ENCODE peak calls at places on chromosomes 1 and 21, in ten cellular contexts. One of them, this sample, is unnamed.

GRCh38 chr1:91732291-91732953 is 153.5 kb downstream of the TGFBR3 start:
- DNase-seq in GDM1: no peak
- DNase-seq in astrocyte of the spinal cord: peak
- DNase-seq in HS-27A: no peak
- DNase-seq in stimulated activated CD4-positive, alpha-beta T cell treated with anti-CD3 and anti-CD28 coated beads, TNF-alpha, amount 100 ng/mL, for 1 hour: no peak
- DNase-seq in CD4-positive, alpha-beta memory T cell: no peak
- DNase-seq in naive thymus-derived CD4-positive, alpha-beta T cell: no peak
- DNase-seq in amniotic epithelial cell: peak
- DNase-seq in nephron progenitor cell: peak
- DNase-seq in NCI-H1092 treated with DMSO at 0.1 percent for 48 hours: no peak
- DNase-seq in this sample: peak

GRCh38 chr1:8075511-8076051 is 49.5 kb upstream of the ERRFI1 start:
- DNase-seq in GDM1: no peak
- DNase-seq in astrocyte of the spinal cord: no peak
- DNase-seq in HS-27A: no peak
- DNase-seq in stimulated activated CD4-positive, alpha-beta T cell treated with anti-CD3 and anti-CD28 coated beads, TNF-alpha, amount 100 ng/mL, for 1 hour: no peak
- DNase-seq in CD4-positive, alpha-beta memory T cell: no peak
- DNase-seq in naive thymus-derived CD4-positive, alpha-beta T cell: no peak
- DNase-seq in amniotic epithelial cell: peak
- DNase-seq in nephron progenitor cell: no peak
- DNase-seq in NCI-H1092 treated with DMSO at 0.1 percent for 48 hours: no peak
- DNase-seq in this sample: peak

GRCh38 chr1:117365350-117366280 is 1.6 kb upstream of the MAN1A2 start:
- DNase-seq in GDM1: no peak
- DNase-seq in astrocyte of the spinal cord: no peak
- DNase-seq in HS-27A: no peak
- DNase-seq in stimulated activated CD4-positive, alpha-beta T cell treated with anti-CD3 and anti-CD28 coated beads, TNF-alpha, amount 100 ng/mL, for 1 hour: no peak
- DNase-seq in CD4-positive, alpha-beta memory T cell: no peak
- DNase-seq in naive thymus-derived CD4-positive, alpha-beta T cell: no peak
- DNase-seq in amniotic epithelial cell: no peak
- DNase-seq in nephron progenitor cell: no peak
- DNase-seq in NCI-H1092 treated with DMSO at 0.1 percent for 48 hours: peak
- DNase-seq in this sample: peak

GRCh38 chr1:230572121-230573083 is 69.9 kb upstream of the COG2 start:
- DNase-seq in GDM1: no peak
- DNase-seq in astrocyte of the spinal cord: no peak
- DNase-seq in HS-27A: no peak
- DNase-seq in stimulated activated CD4-positive, alpha-beta T cell treated with anti-CD3 and anti-CD28 coated beads, TNF-alpha, amount 100 ng/mL, for 1 hour: no peak
- DNase-seq in CD4-positive, alpha-beta memory T cell: no peak
- DNase-seq in naive thymus-derived CD4-positive, alpha-beta T cell: no peak
- DNase-seq in amniotic epithelial cell: peak
- DNase-seq in nephron progenitor cell: peak
- DNase-seq in NCI-H1092 treated with DMSO at 0.1 percent for 48 hours: no peak
- DNase-seq in this sample: peak

GRCh38 chr21:42281196-42281680 is 34.0 kb downstream of the TFF3 start:
- DNase-seq in GDM1: no peak
- DNase-seq in astrocyte of the spinal cord: no peak
- DNase-seq in HS-27A: no peak
- DNase-seq in stimulated activated CD4-positive, alpha-beta T cell treated with anti-CD3 and anti-CD28 coated beads, TNF-alpha, amount 100 ng/mL, for 1 hour: no peak
- DNase-seq in CD4-positive, alpha-beta memory T cell: no peak
- DNase-seq in naive thymus-derived CD4-positive, alpha-beta T cell: no peak
- DNase-seq in amniotic epithelial cell: no peak
- DNase-seq in nephron progenitor cell: no peak
- DNase-seq in NCI-H1092 treated with DMSO at 0.1 percent for 48 hours: no peak
- DNase-seq in this sample: no peak

GRCh38 chr1:95179205-95180001 is 54.6 kb upstream of the RWDD3 start:
- DNase-seq in GDM1: no peak
- DNase-seq in astrocyte of the spinal cord: no peak
- DNase-seq in HS-27A: no peak
- DNase-seq in stimulated activated CD4-positive, alpha-beta T cell treated with anti-CD3 and anti-CD28 coated beads, TNF-alpha, amount 100 ng/mL, for 1 hour: no peak
- DNase-seq in CD4-positive, alpha-beta memory T cell: no peak
- DNase-seq in naive thymus-derived CD4-positive, alpha-beta T cell: no peak
- DNase-seq in amniotic epithelial cell: no peak
- DNase-seq in nephron progenitor cell: no peak
- DNase-seq in NCI-H1092 treated with DMSO at 0.1 percent for 48 hours: no peak
- DNase-seq in this sample: peak

GRCh38 chr1:154557939-154558609 is 388 bp downstream of the UBE2Q1 start:
- DNase-seq in GDM1: no peak
- DNase-seq in astrocyte of the spinal cord: no peak
- DNase-seq in HS-27A: no peak
- DNase-seq in stimulated activated CD4-positive, alpha-beta T cell treated with anti-CD3 and anti-CD28 coated beads, TNF-alpha, amount 100 ng/mL, for 1 hour: no peak
- DNase-seq in CD4-positive, alpha-beta memory T cell: peak
- DNase-seq in naive thymus-derived CD4-positive, alpha-beta T cell: no peak
- DNase-seq in amniotic epithelial cell: no peak
- DNase-seq in nephron progenitor cell: peak
- DNase-seq in NCI-H1092 treated with DMSO at 0.1 percent for 48 hours: no peak
- DNase-seq in this sample: peak

GRCh38 chr1:55623339-55623738 is 408.2 kb upstream of the USP24 start:
- DNase-seq in GDM1: no peak
- DNase-seq in astrocyte of the spinal cord: no peak
- DNase-seq in HS-27A: no peak
- DNase-seq in stimulated activated CD4-positive, alpha-beta T cell treated with anti-CD3 and anti-CD28 coated beads, TNF-alpha, amount 100 ng/mL, for 1 hour: no peak
- DNase-seq in CD4-positive, alpha-beta memory T cell: no peak
- DNase-seq in naive thymus-derived CD4-positive, alpha-beta T cell: no peak
- DNase-seq in amniotic epithelial cell: no peak
- DNase-seq in nephron progenitor cell: no peak
- DNase-seq in NCI-H1092 treated with DMSO at 0.1 percent for 48 hours: no peak
- DNase-seq in this sample: peak

GRCh38 chr1:206066479-206067171 is 13.7 kb downstream of the RHEX start:
- DNase-seq in GDM1: no peak
- DNase-seq in astrocyte of the spinal cord: no peak
- DNase-seq in HS-27A: no peak
- DNase-seq in stimulated activated CD4-positive, alpha-beta T cell treated with anti-CD3 and anti-CD28 coated beads, TNF-alpha, amount 100 ng/mL, for 1 hour: no peak
- DNase-seq in CD4-positive, alpha-beta memory T cell: no peak
- DNase-seq in naive thymus-derived CD4-positive, alpha-beta T cell: no peak
- DNase-seq in amniotic epithelial cell: peak
- DNase-seq in nephron progenitor cell: no peak
- DNase-seq in NCI-H1092 treated with DMSO at 0.1 percent for 48 hours: no peak
- DNase-seq in this sample: peak

GRCh38 chr1:55382699-55383377 is 167.7 kb upstream of the USP24 start:
- DNase-seq in GDM1: no peak
- DNase-seq in astrocyte of the spinal cord: peak
- DNase-seq in HS-27A: no peak
- DNase-seq in stimulated activated CD4-positive, alpha-beta T cell treated with anti-CD3 and anti-CD28 coated beads, TNF-alpha, amount 100 ng/mL, for 1 hour: no peak
- DNase-seq in CD4-positive, alpha-beta memory T cell: no peak
- DNase-seq in naive thymus-derived CD4-positive, alpha-beta T cell: no peak
- DNase-seq in amniotic epithelial cell: no peak
- DNase-seq in nephron progenitor cell: no peak
- DNase-seq in NCI-H1092 treated with DMSO at 0.1 percent for 48 hours: no peak
- DNase-seq in this sample: no peak

GRCh38 chr1:202216691-202217090 is 23.1 kb downstream of the LGR6 start:
- DNase-seq in GDM1: no peak
- DNase-seq in astrocyte of the spinal cord: no peak
- DNase-seq in HS-27A: no peak
- DNase-seq in stimulated activated CD4-positive, alpha-beta T cell treated with anti-CD3 and anti-CD28 coated beads, TNF-alpha, amount 100 ng/mL, for 1 hour: no peak
- DNase-seq in CD4-positive, alpha-beta memory T cell: no peak
- DNase-seq in naive thymus-derived CD4-positive, alpha-beta T cell: no peak
- DNase-seq in amniotic epithelial cell: no peak
- DNase-seq in nephron progenitor cell: no peak
- DNase-seq in NCI-H1092 treated with DMSO at 0.1 percent for 48 hours: no peak
- DNase-seq in this sample: no peak

GRCh38 chr1:201565024-201565730 is 26.2 kb downstream of the NAV1 start:
- DNase-seq in GDM1: no peak
- DNase-seq in astrocyte of the spinal cord: no peak
- DNase-seq in HS-27A: no peak
- DNase-seq in stimulated activated CD4-positive, alpha-beta T cell treated with anti-CD3 and anti-CD28 coated beads, TNF-alpha, amount 100 ng/mL, for 1 hour: no peak
- DNase-seq in CD4-positive, alpha-beta memory T cell: no peak
- DNase-seq in naive thymus-derived CD4-positive, alpha-beta T cell: no peak
- DNase-seq in amniotic epithelial cell: no peak
- DNase-seq in nephron progenitor cell: no peak
- DNase-seq in NCI-H1092 treated with DMSO at 0.1 percent for 48 hours: no peak
- DNase-seq in this sample: no peak

GRCh38 chr1:115701090-115701489 is 59.3 kb downstream of the VANGL1 start:
- DNase-seq in GDM1: no peak
- DNase-seq in astrocyte of the spinal cord: no peak
- DNase-seq in HS-27A: no peak
- DNase-seq in stimulated activated CD4-positive, alpha-beta T cell treated with anti-CD3 and anti-CD28 coated beads, TNF-alpha, amount 100 ng/mL, for 1 hour: no peak
- DNase-seq in CD4-positive, alpha-beta memory T cell: no peak
- DNase-seq in naive thymus-derived CD4-positive, alpha-beta T cell: no peak
- DNase-seq in amniotic epithelial cell: no peak
- DNase-seq in nephron progenitor cell: no peak
- DNase-seq in NCI-H1092 treated with DMSO at 0.1 percent for 48 hours: no peak
- DNase-seq in this sample: no peak

GRCh38 chr1:9663257-9663656 is 11.7 kb downstream of the PIK3CD start:
- DNase-seq in GDM1: no peak
- DNase-seq in astrocyte of the spinal cord: no peak
- DNase-seq in HS-27A: no peak
- DNase-seq in stimulated activated CD4-positive, alpha-beta T cell treated with anti-CD3 and anti-CD28 coated beads, TNF-alpha, amount 100 ng/mL, for 1 hour: no peak
- DNase-seq in CD4-positive, alpha-beta memory T cell: no peak
- DNase-seq in naive thymus-derived CD4-positive, alpha-beta T cell: no peak
- DNase-seq in amniotic epithelial cell: no peak
- DNase-seq in nephron progenitor cell: no peak
- DNase-seq in NCI-H1092 treated with DMSO at 0.1 percent for 48 hours: no peak
- DNase-seq in this sample: no peak

GRCh38 chr1:28811369-28811765 is 603 bp upstream of the OPRD1 start:
- DNase-seq in GDM1: no peak
- DNase-seq in astrocyte of the spinal cord: no peak
- DNase-seq in HS-27A: no peak
- DNase-seq in stimulated activated CD4-positive, alpha-beta T cell treated with anti-CD3 and anti-CD28 coated beads, TNF-alpha, amount 100 ng/mL, for 1 hour: no peak
- DNase-seq in CD4-positive, alpha-beta memory T cell: no peak
- DNase-seq in naive thymus-derived CD4-positive, alpha-beta T cell: no peak
- DNase-seq in amniotic epithelial cell: no peak
- DNase-seq in nephron progenitor cell: no peak
- DNase-seq in NCI-H1092 treated with DMSO at 0.1 percent for 48 hours: no peak
- DNase-seq in this sample: no peak

GRCh38 chr1:22229374-22229773 is 86.5 kb upstream of the WNT4 start:
- DNase-seq in GDM1: no peak
- DNase-seq in astrocyte of the spinal cord: no peak
- DNase-seq in HS-27A: no peak
- DNase-seq in stimulated activated CD4-positive, alpha-beta T cell treated with anti-CD3 and anti-CD28 coated beads, TNF-alpha, amount 100 ng/mL, for 1 hour: no peak
- DNase-seq in CD4-positive, alpha-beta memory T cell: no peak
- DNase-seq in naive thymus-derived CD4-positive, alpha-beta T cell: no peak
- DNase-seq in amniotic epithelial cell: peak
- DNase-seq in nephron progenitor cell: no peak
- DNase-seq in NCI-H1092 treated with DMSO at 0.1 percent for 48 hours: no peak
- DNase-seq in this sample: peak

GRCh38 chr1:61539720-61540462 is 185.1 kb downstream of the TM2D1 start:
- DNase-seq in GDM1: no peak
- DNase-seq in astrocyte of the spinal cord: no peak
- DNase-seq in HS-27A: no peak
- DNase-seq in stimulated activated CD4-positive, alpha-beta T cell treated with anti-CD3 and anti-CD28 coated beads, TNF-alpha, amount 100 ng/mL, for 1 hour: no peak
- DNase-seq in CD4-positive, alpha-beta memory T cell: no peak
- DNase-seq in naive thymus-derived CD4-positive, alpha-beta T cell: no peak
- DNase-seq in amniotic epithelial cell: no peak
- DNase-seq in nephron progenitor cell: no peak
- DNase-seq in NCI-H1092 treated with DMSO at 0.1 percent for 48 hours: no peak
- DNase-seq in this sample: no peak

GRCh38 chr1:72845342-72845741 is 563.0 kb upstream of the NEGR1 start:
- DNase-seq in GDM1: no peak
- DNase-seq in astrocyte of the spinal cord: peak
- DNase-seq in HS-27A: peak
- DNase-seq in stimulated activated CD4-positive, alpha-beta T cell treated with anti-CD3 and anti-CD28 coated beads, TNF-alpha, amount 100 ng/mL, for 1 hour: no peak
- DNase-seq in CD4-positive, alpha-beta memory T cell: no peak
- DNase-seq in naive thymus-derived CD4-positive, alpha-beta T cell: no peak
- DNase-seq in amniotic epithelial cell: no peak
- DNase-seq in nephron progenitor cell: no peak
- DNase-seq in NCI-H1092 treated with DMSO at 0.1 percent for 48 hours: peak
- DNase-seq in this sample: peak

GRCh38 chr21:26747216-26747615 is 98.0 kb downstream of the ADAMTS1 start:
- DNase-seq in GDM1: no peak
- DNase-seq in astrocyte of the spinal cord: no peak
- DNase-seq in HS-27A: no peak
- DNase-seq in stimulated activated CD4-positive, alpha-beta T cell treated with anti-CD3 and anti-CD28 coated beads, TNF-alpha, amount 100 ng/mL, for 1 hour: no peak
- DNase-seq in CD4-positive, alpha-beta memory T cell: no peak
- DNase-seq in naive thymus-derived CD4-positive, alpha-beta T cell: no peak
- DNase-seq in amniotic epithelial cell: no peak
- DNase-seq in nephron progenitor cell: no peak
- DNase-seq in NCI-H1092 treated with DMSO at 0.1 percent for 48 hours: no peak
- DNase-seq in this sample: no peak

GRCh38 chr1:73930293-73930692 is 267.7 kb downstream of the LRRIQ3 start:
- DNase-seq in GDM1: no peak
- DNase-seq in astrocyte of the spinal cord: no peak
- DNase-seq in HS-27A: no peak
- DNase-seq in stimulated activated CD4-positive, alpha-beta T cell treated with anti-CD3 and anti-CD28 coated beads, TNF-alpha, amount 100 ng/mL, for 1 hour: no peak
- DNase-seq in CD4-positive, alpha-beta memory T cell: no peak
- DNase-seq in naive thymus-derived CD4-positive, alpha-beta T cell: no peak
- DNase-seq in amniotic epithelial cell: no peak
- DNase-seq in nephron progenitor cell: no peak
- DNase-seq in NCI-H1092 treated with DMSO at 0.1 percent for 48 hours: no peak
- DNase-seq in this sample: no peak

GRCh38 chr21:37268186-37268503 is 1.0 kb upstream of the VPS26C start:
- DNase-seq in GDM1: no peak
- DNase-seq in astrocyte of the spinal cord: no peak
- DNase-seq in HS-27A: no peak
- DNase-seq in stimulated activated CD4-positive, alpha-beta T cell treated with anti-CD3 and anti-CD28 coated beads, TNF-alpha, amount 100 ng/mL, for 1 hour: no peak
- DNase-seq in CD4-positive, alpha-beta memory T cell: no peak
- DNase-seq in naive thymus-derived CD4-positive, alpha-beta T cell: no peak
- DNase-seq in amniotic epithelial cell: no peak
- DNase-seq in nephron progenitor cell: no peak
- DNase-seq in NCI-H1092 treated with DMSO at 0.1 percent for 48 hours: no peak
- DNase-seq in this sample: no peak

GRCh38 chr1:201228011-201228983 is 37.7 kb downstream of the IGFN1 start:
- DNase-seq in GDM1: no peak
- DNase-seq in astrocyte of the spinal cord: no peak
- DNase-seq in HS-27A: no peak
- DNase-seq in stimulated activated CD4-positive, alpha-beta T cell treated with anti-CD3 and anti-CD28 coated beads, TNF-alpha, amount 100 ng/mL, for 1 hour: no peak
- DNase-seq in CD4-positive, alpha-beta memory T cell: no peak
- DNase-seq in naive thymus-derived CD4-positive, alpha-beta T cell: no peak
- DNase-seq in amniotic epithelial cell: no peak
- DNase-seq in nephron progenitor cell: no peak
- DNase-seq in NCI-H1092 treated with DMSO at 0.1 percent for 48 hours: no peak
- DNase-seq in this sample: no peak

GRCh38 chr1:107244734-107245495 is 104.1 kb downstream of the NTNG1 start:
- DNase-seq in GDM1: no peak
- DNase-seq in astrocyte of the spinal cord: no peak
- DNase-seq in HS-27A: no peak
- DNase-seq in stimulated activated CD4-positive, alpha-beta T cell treated with anti-CD3 and anti-CD28 coated beads, TNF-alpha, amount 100 ng/mL, for 1 hour: no peak
- DNase-seq in CD4-positive, alpha-beta memory T cell: no peak
- DNase-seq in naive thymus-derived CD4-positive, alpha-beta T cell: no peak
- DNase-seq in amniotic epithelial cell: no peak
- DNase-seq in nephron progenitor cell: no peak
- DNase-seq in NCI-H1092 treated with DMSO at 0.1 percent for 48 hours: no peak
- DNase-seq in this sample: no peak

GRCh38 chr1:159229896-159230295 is 25.2 kb downstream of the ACKR1 start:
- DNase-seq in GDM1: no peak
- DNase-seq in astrocyte of the spinal cord: no peak
- DNase-seq in HS-27A: peak
- DNase-seq in stimulated activated CD4-positive, alpha-beta T cell treated with anti-CD3 and anti-CD28 coated beads, TNF-alpha, amount 100 ng/mL, for 1 hour: no peak
- DNase-seq in CD4-positive, alpha-beta memory T cell: no peak
- DNase-seq in naive thymus-derived CD4-positive, alpha-beta T cell: no peak
- DNase-seq in amniotic epithelial cell: peak
- DNase-seq in nephron progenitor cell: no peak
- DNase-seq in NCI-H1092 treated with DMSO at 0.1 percent for 48 hours: no peak
- DNase-seq in this sample: no peak

GRCh38 chr1:220498188-220498587 is 29.7 kb upstream of the MARK1 start:
- DNase-seq in GDM1: no peak
- DNase-seq in astrocyte of the spinal cord: no peak
- DNase-seq in HS-27A: no peak
- DNase-seq in stimulated activated CD4-positive, alpha-beta T cell treated with anti-CD3 and anti-CD28 coated beads, TNF-alpha, amount 100 ng/mL, for 1 hour: no peak
- DNase-seq in CD4-positive, alpha-beta memory T cell: no peak
- DNase-seq in naive thymus-derived CD4-positive, alpha-beta T cell: no peak
- DNase-seq in amniotic epithelial cell: peak
- DNase-seq in nephron progenitor cell: no peak
- DNase-seq in NCI-H1092 treated with DMSO at 0.1 percent for 48 hours: no peak
- DNase-seq in this sample: no peak

GRCh38 chr1:154442006-154442740 is 37.0 kb downstream of the IL6R start:
- DNase-seq in GDM1: no peak
- DNase-seq in astrocyte of the spinal cord: no peak
- DNase-seq in HS-27A: no peak
- DNase-seq in stimulated activated CD4-positive, alpha-beta T cell treated with anti-CD3 and anti-CD28 coated beads, TNF-alpha, amount 100 ng/mL, for 1 hour: no peak
- DNase-seq in CD4-positive, alpha-beta memory T cell: no peak
- DNase-seq in naive thymus-derived CD4-positive, alpha-beta T cell: no peak
- DNase-seq in amniotic epithelial cell: peak
- DNase-seq in nephron progenitor cell: peak
- DNase-seq in NCI-H1092 treated with DMSO at 0.1 percent for 48 hours: no peak
- DNase-seq in this sample: peak

GRCh38 chr1:30756206-30756544 is 1.4 kb downstream of the LAPTM5 start:
- DNase-seq in GDM1: no peak
- DNase-seq in astrocyte of the spinal cord: no peak
- DNase-seq in HS-27A: no peak
- DNase-seq in stimulated activated CD4-positive, alpha-beta T cell treated with anti-CD3 and anti-CD28 coated beads, TNF-alpha, amount 100 ng/mL, for 1 hour: no peak
- DNase-seq in CD4-positive, alpha-beta memory T cell: no peak
- DNase-seq in naive thymus-derived CD4-positive, alpha-beta T cell: no peak
- DNase-seq in amniotic epithelial cell: no peak
- DNase-seq in nephron progenitor cell: no peak
- DNase-seq in NCI-H1092 treated with DMSO at 0.1 percent for 48 hours: no peak
- DNase-seq in this sample: no peak

GRCh38 chr1:13616234-13616633 is 32.6 kb downstream of the PDPN start:
- DNase-seq in GDM1: no peak
- DNase-seq in astrocyte of the spinal cord: no peak
- DNase-seq in HS-27A: no peak
- DNase-seq in stimulated activated CD4-positive, alpha-beta T cell treated with anti-CD3 and anti-CD28 coated beads, TNF-alpha, amount 100 ng/mL, for 1 hour: no peak
- DNase-seq in CD4-positive, alpha-beta memory T cell: no peak
- DNase-seq in naive thymus-derived CD4-positive, alpha-beta T cell: no peak
- DNase-seq in amniotic epithelial cell: peak
- DNase-seq in nephron progenitor cell: no peak
- DNase-seq in NCI-H1092 treated with DMSO at 0.1 percent for 48 hours: no peak
- DNase-seq in this sample: peak